ENCODE peak calls at places on chromosomes 3 and 15, in six cellular contexts. One of them, this sample, is unnamed.

GRCh38 chr3:154849408-154849807 is 230.7 kb upstream of the MME start:
- DNase-seq in cardiac muscle cell: no peak
- DNase-seq in left ventricle myocardium inferior: no peak
- DNase-seq in A549: no peak
- DNase-seq in brain microvascular endothelial cell: no peak
- DNase-seq in uterus: no peak
- DNase-seq in this sample: no peak

GRCh38 chr3:99505646-99506269 is 132.6 kb upstream of the COL8A1 start:
- DNase-seq in uterus: peak; percentile 55
- DNase-seq in cardiac muscle cell: no peak
- DNase-seq in brain microvascular endothelial cell: peak; percentile 96
- DNase-seq in left ventricle myocardium inferior: peak; percentile 40
- DNase-seq in A549: peak; percentile 46
- DNase-seq in this sample: peak; percentile 43

GRCh38 chr3:16534914-16535301 is 21.4 kb upstream of the RFTN1 start:
- DNase-seq in left ventricle myocardium inferior: no peak
- DNase-seq in uterus: no peak
- DNase-seq in brain microvascular endothelial cell: no peak
- DNase-seq in cardiac muscle cell: no peak
- DNase-seq in A549: no peak
- DNase-seq in this sample: no peak

GRCh38 chr3:44992555-44993470 is 16.8 kb downstream of the EXOSC7 start:
- DNase-seq in uterus: no peak
- DNase-seq in A549: peak; percentile 16
- DNase-seq in cardiac muscle cell: peak; percentile 43
- DNase-seq in left ventricle myocardium inferior: no peak
- DNase-seq in brain microvascular endothelial cell: no peak
- DNase-seq in this sample: no peak

GRCh38 chr3:106588739-106589138 is 719.9 kb upstream of the CBLB start:
- DNase-seq in A549: no peak
- DNase-seq in uterus: no peak
- DNase-seq in brain microvascular endothelial cell: no peak
- DNase-seq in cardiac muscle cell: no peak
- DNase-seq in left ventricle myocardium inferior: no peak
- DNase-seq in this sample: no peak

GRCh38 chr3:136196064-136196400 is at the start of gene MSL2:
- DNase-seq in A549: no peak
- DNase-seq in brain microvascular endothelial cell: no peak
- DNase-seq in left ventricle myocardium inferior: peak; percentile 82
- DNase-seq in cardiac muscle cell: no peak
- DNase-seq in uterus: no peak
- DNase-seq in this sample: no peak

GRCh38 chr3:195356151-195357086 is 85.5 kb upstream of the XXYLT1 start:
- DNase-seq in uterus: no peak
- DNase-seq in A549: no peak
- DNase-seq in cardiac muscle cell: peak; percentile 8
- DNase-seq in left ventricle myocardium inferior: peak; percentile 67
- DNase-seq in brain microvascular endothelial cell: no peak
- DNase-seq in this sample: no peak

GRCh38 chr3:198028718-198029117 is 68.7 kb downstream of the LMLN start:
- DNase-seq in uterus: no peak
- DNase-seq in A549: no peak
- DNase-seq in cardiac muscle cell: no peak
- DNase-seq in brain microvascular endothelial cell: peak; percentile 61
- DNase-seq in left ventricle myocardium inferior: no peak
- DNase-seq in this sample: peak; percentile 34

GRCh38 chr3:111032677-111033076 is 38.9 kb upstream of the NECTIN3 start:
- DNase-seq in brain microvascular endothelial cell: no peak
- DNase-seq in uterus: no peak
- DNase-seq in cardiac muscle cell: no peak
- DNase-seq in left ventricle myocardium inferior: no peak
- DNase-seq in A549: no peak
- DNase-seq in this sample: no peak

GRCh38 chr3:114454592-114455251 is 160.9 kb downstream of the TIGIT start:
- DNase-seq in left ventricle myocardium inferior: no peak
- DNase-seq in cardiac muscle cell: peak; percentile 61
- DNase-seq in A549: no peak
- DNase-seq in brain microvascular endothelial cell: no peak
- DNase-seq in uterus: no peak
- DNase-seq in this sample: no peak

GRCh38 chr3:50658416-50658815 is 16.3 kb upstream of the DOCK3 start:
- DNase-seq in A549: no peak
- DNase-seq in left ventricle myocardium inferior: no peak
- DNase-seq in uterus: no peak
- DNase-seq in cardiac muscle cell: no peak
- DNase-seq in brain microvascular endothelial cell: no peak
- DNase-seq in this sample: no peak

GRCh38 chr3:49476563-49476962 is 6.5 kb downstream of the DAG1 start:
- DNase-seq in cardiac muscle cell: no peak
- DNase-seq in left ventricle myocardium inferior: no peak
- DNase-seq in uterus: no peak
- DNase-seq in brain microvascular endothelial cell: no peak
- DNase-seq in A549: no peak
- DNase-seq in this sample: no peak

GRCh38 chr3:99934984-99935797 is 117.5 kb downstream of the CMSS1 start:
- DNase-seq in cardiac muscle cell: no peak
- DNase-seq in uterus: no peak
- DNase-seq in left ventricle myocardium inferior: no peak
- DNase-seq in brain microvascular endothelial cell: peak; percentile 21
- DNase-seq in A549: peak; percentile 16
- DNase-seq in this sample: no peak

GRCh38 chr15:58555168-58556027 is 123.6 kb downstream of the LIPC start:
- DNase-seq in left ventricle myocardium inferior: no peak
- DNase-seq in cardiac muscle cell: peak; percentile 23
- DNase-seq in A549: no peak
- DNase-seq in brain microvascular endothelial cell: no peak
- DNase-seq in uterus: no peak
- DNase-seq in this sample: no peak

GRCh38 chr3:120693439-120694172 is 11.6 kb upstream of the HGD start:
- DNase-seq in left ventricle myocardium inferior: no peak
- DNase-seq in brain microvascular endothelial cell: no peak
- DNase-seq in cardiac muscle cell: no peak
- DNase-seq in A549: peak; percentile 71
- DNase-seq in uterus: no peak
- DNase-seq in this sample: peak; percentile 48

GRCh38 chr15:98764296-98764695 is 116.0 kb downstream of the IGF1R start:
- DNase-seq in brain microvascular endothelial cell: no peak
- DNase-seq in A549: no peak
- DNase-seq in cardiac muscle cell: no peak
- DNase-seq in uterus: no peak
- DNase-seq in left ventricle myocardium inferior: no peak
- DNase-seq in this sample: no peak

GRCh38 chr3:129039271-129040038 is 21.1 kb upstream of the GP9 start:
- DNase-seq in uterus: no peak
- DNase-seq in A549: no peak
- DNase-seq in brain microvascular endothelial cell: no peak
- DNase-seq in cardiac muscle cell: peak; percentile 59
- DNase-seq in left ventricle myocardium inferior: no peak
- DNase-seq in this sample: no peak

GRCh38 chr3:18424862-18425640 is at the start of gene SATB1:
- DNase-seq in A549: peak; percentile 21
- DNase-seq in brain microvascular endothelial cell: peak; percentile 47
- DNase-seq in cardiac muscle cell: peak; percentile 85
- DNase-seq in left ventricle myocardium inferior: peak; percentile 89
- DNase-seq in uterus: peak; percentile 86
- DNase-seq in this sample: no peak

GRCh38 chr3:111617912-111618601 is 22.9 kb upstream of the ZBED2 start:
- DNase-seq in A549: no peak
- DNase-seq in brain microvascular endothelial cell: no peak
- DNase-seq in uterus: no peak
- DNase-seq in left ventricle myocardium inferior: no peak
- DNase-seq in cardiac muscle cell: no peak
- DNase-seq in this sample: no peak

GRCh38 chr3:171566803-171567422 is 106.7 kb upstream of the TNIK start:
- DNase-seq in cardiac muscle cell: peak; percentile 64
- DNase-seq in brain microvascular endothelial cell: no peak
- DNase-seq in uterus: no peak
- DNase-seq in left ventricle myocardium inferior: no peak
- DNase-seq in A549: peak; percentile 29
- DNase-seq in this sample: peak; percentile 10

GRCh38 chr15:67296684-67297083 is 42.1 kb downstream of the IQCH start:
- DNase-seq in brain microvascular endothelial cell: no peak
- DNase-seq in left ventricle myocardium inferior: no peak
- DNase-seq in uterus: no peak
- DNase-seq in A549: no peak
- DNase-seq in cardiac muscle cell: no peak
- DNase-seq in this sample: no peak

GRCh38 chr15:52645916-52646315 is 33.3 kb downstream of the ATOSA start:
- DNase-seq in left ventricle myocardium inferior: no peak
- DNase-seq in brain microvascular endothelial cell: no peak
- DNase-seq in uterus: no peak
- DNase-seq in A549: no peak
- DNase-seq in cardiac muscle cell: no peak
- DNase-seq in this sample: no peak

GRCh38 chr3:134373278-134373941 is 837 bp downstream of the AMOTL2 start:
- DNase-seq in brain microvascular endothelial cell: peak; percentile 87
- DNase-seq in A549: peak; percentile 74
- DNase-seq in cardiac muscle cell: peak; percentile 93
- DNase-seq in uterus: peak; percentile 95
- DNase-seq in left ventricle myocardium inferior: peak; percentile 86
- DNase-seq in this sample: peak; percentile 83
- H3K4me3 ChIP-seq in brain microvascular endothelial cell: peak overlapping the region; percentile 92
- H3K4me3 ChIP-seq in A549: peak overlapping the region; percentile 74
- H3K4me3 ChIP-seq in cardiac muscle cell: peak overlapping the region; percentile 45
- H3K4me3 ChIP-seq in uterus: peak overlapping the region; percentile 52
- H3K4me3 ChIP-seq in left ventricle myocardium inferior: peak overlapping the region; percentile 71
- H3K4me3 ChIP-seq in this sample: peak overlapping the region; percentile 98

GRCh38 chr15:96583671-96584070 is 253.2 kb downstream of the NR2F2 start:
- DNase-seq in left ventricle myocardium inferior: no peak
- DNase-seq in A549: no peak
- DNase-seq in brain microvascular endothelial cell: no peak
- DNase-seq in uterus: no peak
- DNase-seq in cardiac muscle cell: no peak
- DNase-seq in this sample: no peak

GRCh38 chr15:96582473-96582872 is 252.0 kb downstream of the NR2F2 start:
- DNase-seq in A549: no peak
- DNase-seq in cardiac muscle cell: no peak
- DNase-seq in brain microvascular endothelial cell: no peak
- DNase-seq in uterus: no peak
- DNase-seq in left ventricle myocardium inferior: no peak
- DNase-seq in this sample: no peak

GRCh38 chr15:96586901-96587300 is 256.4 kb downstream of the NR2F2 start:
- DNase-seq in left ventricle myocardium inferior: no peak
- DNase-seq in brain microvascular endothelial cell: no peak
- DNase-seq in A549: no peak
- DNase-seq in cardiac muscle cell: no peak
- DNase-seq in uterus: no peak
- DNase-seq in this sample: no peak

GRCh38 chr15:96585634-96586386 is 255.3 kb downstream of the NR2F2 start:
- DNase-seq in uterus: no peak
- DNase-seq in A549: no peak
- DNase-seq in brain microvascular endothelial cell: no peak
- DNase-seq in cardiac muscle cell: no peak
- DNase-seq in left ventricle myocardium inferior: no peak
- DNase-seq in this sample: no peak
- TF ChIP-seq CTCF in uterus: peak; percentile 15
- TF ChIP-seq CTCF in A549: no peak
- TF ChIP-seq CTCF in brain microvascular endothelial cell: peak; percentile 51
- TF ChIP-seq CTCF in cardiac muscle cell: peak; percentile 40
- TF ChIP-seq CTCF in left ventricle myocardium inferior: peak; percentile 41
- TF ChIP-seq CTCF in this sample: peak; percentile 33

DNA sequence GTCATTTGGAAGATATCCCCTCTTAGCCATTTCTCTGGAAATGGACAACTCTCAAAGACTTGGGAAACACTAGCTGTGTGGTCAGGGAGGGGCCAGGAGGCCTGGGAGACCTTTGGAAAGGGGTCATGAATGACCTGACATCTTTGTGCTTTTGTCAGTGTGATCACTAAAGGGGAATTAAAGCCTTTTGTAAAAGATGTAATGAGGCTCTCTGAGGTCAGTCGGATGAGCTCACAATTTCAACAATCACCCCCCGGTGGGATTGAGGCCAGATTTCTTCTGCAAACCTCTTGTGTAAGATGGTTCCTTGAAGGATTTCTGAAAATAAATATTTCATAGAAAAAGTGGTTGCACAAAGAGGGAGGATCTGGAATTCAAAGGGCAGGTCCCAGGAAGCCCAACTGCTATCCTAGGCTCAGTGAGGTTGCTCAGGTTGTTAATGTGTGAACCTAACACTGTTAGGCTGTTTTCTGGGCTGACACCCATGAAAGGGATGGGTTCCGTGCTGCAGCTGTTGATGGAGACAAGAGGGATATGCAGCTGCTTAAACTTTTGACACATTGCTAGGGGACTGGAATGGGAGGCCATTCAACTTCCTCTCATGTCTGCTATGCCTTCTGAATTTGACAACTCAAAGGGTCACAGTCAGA is 198.2 kb upstream of the NR2E3 start:
- DNase-seq in left ventricle myocardium inferior: no peak
- DNase-seq in brain microvascular endothelial cell: no peak
- DNase-seq in uterus: peak; percentile 76
- DNase-seq in A549: no peak
- DNase-seq in cardiac muscle cell: no peak
- DNase-seq in this sample: no peak
- H3K27ac ChIP-seq in left ventricle myocardium inferior: peak overlapping the region; percentile 29
- H3K27ac ChIP-seq in brain microvascular endothelial cell: no peak overlapping the region
- H3K27ac ChIP-seq in uterus: no peak overlapping the region
- H3K27ac ChIP-seq in A549: no peak overlapping the region
- H3K27ac ChIP-seq in cardiac muscle cell: no peak overlapping the region
- H3K27ac ChIP-seq in this sample: peak overlapping the region; percentile 39

GRCh38 chr3:38003371-38003816 is 12.8 kb downstream of the VILL start:
- DNase-seq in left ventricle myocardium inferior: peak; percentile 67
- DNase-seq in A549: peak; percentile 58
- DNase-seq in uterus: peak; percentile 66
- DNase-seq in cardiac muscle cell: peak; percentile 76
- DNase-seq in brain microvascular endothelial cell: peak; percentile 45
- DNase-seq in this sample: no peak

GRCh38 chr3:38002940-38003339 is 12.4 kb downstream of the VILL start:
- DNase-seq in brain microvascular endothelial cell: no peak
- DNase-seq in cardiac muscle cell: no peak
- DNase-seq in left ventricle myocardium inferior: no peak
- DNase-seq in uterus: no peak
- DNase-seq in A549: no peak
- DNase-seq in this sample: no peak

GRCh38 chr3:38000965-38001455 is 10.4 kb downstream of the VILL start:
- DNase-seq in left ventricle myocardium inferior: no peak
- DNase-seq in brain microvascular endothelial cell: no peak
- DNase-seq in cardiac muscle cell: no peak
- DNase-seq in A549: no peak
- DNase-seq in uterus: peak; percentile 10
- DNase-seq in this sample: no peak

GRCh38 chr3:38001456-38002081 is 11.0 kb downstream of the VILL start:
- DNase-seq in left ventricle myocardium inferior: no peak
- DNase-seq in brain microvascular endothelial cell: no peak
- DNase-seq in cardiac muscle cell: no peak
- DNase-seq in uterus: peak; percentile 18
- DNase-seq in A549: no peak
- DNase-seq in this sample: no peak

DNA sequence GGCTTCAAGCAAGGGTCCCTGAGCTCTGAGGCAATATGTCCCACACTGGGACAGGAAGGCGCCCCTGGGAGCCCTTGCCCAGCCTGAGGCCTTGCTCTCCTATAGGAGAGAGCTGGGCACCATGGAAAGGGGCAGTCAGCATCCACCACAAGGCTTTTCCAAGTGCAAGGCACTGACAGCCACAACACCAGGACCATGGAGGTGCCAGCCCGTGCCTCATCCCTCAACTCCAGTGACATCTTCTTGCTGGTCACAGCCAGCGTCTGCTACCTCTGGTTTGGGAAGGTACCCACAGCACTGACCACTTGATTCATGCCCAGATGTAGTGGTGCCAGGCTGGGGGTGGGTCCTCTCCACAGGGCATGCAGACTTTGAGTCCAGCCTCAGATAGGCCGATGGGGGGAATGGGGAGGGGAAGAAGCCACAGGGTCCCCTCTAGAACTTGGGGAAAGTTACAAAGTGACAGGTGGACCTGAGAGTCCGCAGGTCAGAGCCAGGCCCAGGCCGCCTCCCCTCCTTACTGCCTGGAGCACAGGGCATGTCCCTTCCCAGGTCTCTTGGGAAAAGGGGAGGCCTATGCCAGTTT is 11.8 kb downstream of the VILL start:
- DNase-seq in uterus: no peak
- DNase-seq in cardiac muscle cell: no peak
- DNase-seq in left ventricle myocardium inferior: no peak
- DNase-seq in brain microvascular endothelial cell: no peak
- DNase-seq in A549: no peak
- DNase-seq in this sample: no peak
- H3K4me3 ChIP-seq in uterus: no peak overlapping the region
- H3K4me3 ChIP-seq in cardiac muscle cell: no peak overlapping the region
- H3K4me3 ChIP-seq in left ventricle myocardium inferior: no peak overlapping the region
- H3K4me3 ChIP-seq in brain microvascular endothelial cell: no peak overlapping the region
- H3K4me3 ChIP-seq in A549: no peak overlapping the region
- H3K4me3 ChIP-seq in this sample: no peak overlapping the region